ENCODE peak calls at places on chromosomes 4 and X, in ten cellular contexts. E is germinal center; S is HT1080; X is choroid plexus epithelial cell; P is HCEC 1CT; Z is stimulated activated CD4-positive, alpha-beta T cell treated with anti-CD3 and anti-CD28 coated beads, Interleukin-2, amount 100 ng/mL, for 24 hours; B is HuH-7.5; O is GM19239; J is brain microvascular endothelial cell; M is NCI-H1092 treated with DMSO at 0.1 percent for 48 hours. G is an unnamed sample.

GRCh38 chr4:132737344-132737743 is 411.8 kb upstream of the PCDH10 start:
- DNase-seq in M (no peak), E (no peak), S (no peak), P (no peak), Z (no peak), X (no peak), O (no peak), B (no peak), J (no peak), G (no peak)

GRCh38 chrX:465418-465817 is 78.7 kb upstream of the PPP2R3B start:
- DNase-seq in E (no peak), M (no peak), P (no peak), S (no peak), B (no peak), O (no peak), Z (no peak), J (no peak), X (no peak), G (no peak)

GRCh38 chr4:24657768-24658617 is 73.6 kb upstream of the DHX15 start:
- DNase-seq in S (peak; percentile 97), O (peak; percentile 34), Z (peak; percentile 7), E (no peak), B (no peak), X (peak; percentile 38), P (peak; percentile 17), J (peak; percentile 64), M (peak; percentile 32), G (peak; percentile 71)

GRCh38 chrX:54842638-54843037 is 35.1 kb downstream of the MAGED2 start:
- DNase-seq in S (no peak), O (no peak), X (no peak), P (no peak), M (no peak), Z (no peak), J (no peak), E (no peak), B (no peak), G (no peak)

GRCh38 chr4:141020801-141021261 is 112.4 kb downstream of the RNF150 start:
- DNase-seq in S (no peak), Z (no peak), O (no peak), M (no peak), X (peak; percentile 76), E (no peak), J (peak; percentile 30), B (no peak), P (no peak), G (no peak)

GRCh38 chr4:48470570-48470969 is 12.6 kb upstream of the SLC10A4 start:
- DNase-seq in J (no peak), B (no peak), X (no peak), M (no peak), P (no peak), S (peak; percentile 18), E (no peak), O (no peak), Z (no peak), G (no peak)

GRCh38 chr4:121656269-121656641 is 40.5 kb downstream of the ANXA5 start:
- DNase-seq in J (peak; percentile 85), M (peak; percentile 49), Z (peak; percentile 34), S (peak; percentile 75), X (peak; percentile 93), E (no peak), B (no peak), P (peak; percentile 35), O (no peak), G (no peak)

GRCh38 chr4:109998867-109999303 is 86.2 kb downstream of the EGF start:
- DNase-seq in M (peak; percentile 7), S (peak; percentile 50), P (peak; percentile 14), E (peak; percentile 54), J (peak; percentile 43), X (peak; percentile 71), B (peak; percentile 11), O (peak; percentile 40), Z (no peak), G (no peak)

GRCh38 chrX:101595739-101596419 is 21.9 kb downstream of the ARMCX6 start:
- DNase-seq in M (peak; percentile 37), X (peak; percentile 85), O (peak; percentile 32), B (peak; percentile 13), Z (no peak), S (peak; percentile 51), J (peak; percentile 40), E (peak; percentile 24), P (peak; percentile 41), G (no peak)

GRCh38 chr4:139857021-139857420 is 191.4 kb downstream of the MGST2 start:
- DNase-seq in B (peak; percentile 49), J (no peak), P (peak; percentile 10), O (no peak), S (no peak), E (peak; percentile 20), Z (no peak), M (peak; percentile 79), X (peak; percentile 36), G (peak; percentile 58)

GRCh38 chr4:142350886-142351285 is 495.2 kb downstream of the INPP4B start:
- DNase-seq in O (no peak), S (no peak), B (no peak), P (no peak), Z (no peak), J (no peak), M (no peak), E (no peak), X (peak; percentile 59), G (no peak)

GRCh38 chr4:19913670-19914069 is 338.0 kb upstream of the SLIT2 start:
- DNase-seq in P (no peak), Z (no peak), E (no peak), J (no peak), X (peak; percentile 2), B (no peak), M (no peak), O (no peak), S (no peak), G (no peak)

GRCh38 chrX:70089575-70090297 is 27.5 kb downstream of the OTUD6A start:
- DNase-seq in B (no peak), P (peak; percentile 53), S (peak; percentile 83), X (no peak), J (peak; percentile 29), M (no peak), Z (no peak), E (no peak), O (no peak), G (no peak)

GRCh38 chr4:55681430-55681829 is 45.3 kb upstream of the NMU start:
- DNase-seq in E (no peak), P (no peak), B (no peak), O (no peak), Z (no peak), M (no peak), S (no peak), J (no peak), X (no peak), G (no peak)

GRCh38 chr4:3121110-3121509 is 46.6 kb downstream of the HTT start:
- DNase-seq in X (no peak), P (no peak), J (no peak), S (no peak), Z (no peak), B (no peak), M (no peak), O (no peak), E (no peak), G (no peak)

GRCh38 chr4:79121875-79122358 is 182.7 kb upstream of the PAQR3 start:
- DNase-seq in B (no peak), P (no peak), Z (no peak), M (no peak), E (no peak), S (no peak), O (no peak), X (no peak), J (no peak), G (no peak)

GRCh38 chrX:110734894-110735541 is 60.6 kb downstream of the CHRDL1 start:
- DNase-seq in S (peak; percentile 84), O (no peak), X (peak; percentile 51), M (no peak), P (peak; percentile 89), Z (no peak), B (no peak), J (no peak), E (no peak), G (no peak)

GRCh38 chrX:25343060-25343459 is 327.3 kb upstream of the ARX start:
- DNase-seq in Z (no peak), J (no peak), O (no peak), P (no peak), B (no peak), X (no peak), M (peak; percentile 3), S (no peak), E (no peak), G (no peak)

GRCh38 chrX:31459361-31459760 is 387.5 kb upstream of the FTHL17 start:
- DNase-seq in O (no peak), E (no peak), B (no peak), J (no peak), M (no peak), Z (no peak), X (peak; percentile 42), P (peak; percentile 67), S (peak; percentile 8), G (no peak)

GRCh38 chrX:67604979-67605703 is 61.3 kb downstream of the AR start:
- DNase-seq in P (peak; percentile 88), B (no peak), Z (no peak), O (no peak), S (peak; percentile 92), X (peak; percentile 84), M (no peak), E (no peak), J (peak; percentile 80), G (no peak)

GRCh38 chr4:15262396-15262795 is 165.4 kb upstream of the C1QTNF7 start:
- DNase-seq in J (peak; percentile 38), X (peak; percentile 41), O (no peak), B (no peak), Z (no peak), M (no peak), E (no peak), P (no peak), S (peak; percentile 53), G (no peak)

GRCh38 chrX:108292053-108292452 is 146.2 kb downstream of the COL4A6 start:
- DNase-seq in J (no peak), E (no peak), S (no peak), B (no peak), P (no peak), X (no peak), M (no peak), O (no peak), Z (no peak), G (no peak)

G was measured in left lobe of liver.